ENCODE peak calls at places on chromosomes 5 and 9, in seven cellular contexts. G, D, K, O, Y, L and Z are unnamed samples. For H3K36me3, the result is how much of the 10 kb centered on the place peaks cover.

GRCh38 chr5:149782018-149782899 is 52.1 kb downstream of the PPARGC1B start:
- DNase-seq in D (no peak), L (no peak), G (no peak), K (peak), Y (peak), O (no peak), Z (no peak)

GRCh38 chr9:133484671-133485437 is 6.0 kb upstream of the SLC2A6 start:
- DNase-seq in Y (no peak), G (no peak), K (no peak), D (peak), O (no peak), L (no peak), Z (no peak)

GRCh38 chr9:136557036-136557435 is 11.2 kb upstream of the NOTCH1 start:
- DNase-seq in K (no peak), G (no peak), O (no peak), L (no peak), D (no peak), Y (no peak), Z (no peak)

GRCh38 chr9:38697901-38698300 is 22.0 kb downstream of the FAM240B start:
- DNase-seq in K (no peak), D (no peak), L (no peak), O (no peak), G (no peak), Y (no peak), Z (no peak)

GRCh38 chr9:98708933-98709911 is at the start of gene GABBR2:
- DNase-seq in O (no peak), K (peak), D (no peak), L (no peak), Y (no peak), G (no peak), Z (no peak)

GRCh38 chr9:274101-274500 is 59.4 kb downstream of the DOCK8 start:
- DNase-seq in O (no peak), D (no peak), K (no peak), G (peak), L (no peak), Y (no peak), Z (no peak)

GRCh38 chr9:123562844-123563346 is 206.9 kb downstream of the CRB2 start:
- DNase-seq in G (no peak), Y (no peak), L (no peak), K (peak), O (no peak), D (no peak), Z (no peak)

GRCh38 chr5:148397968-148398595 is 14.3 kb downstream of the FBXO38 start:
- DNase-seq in G (no peak), K (no peak), Y (no peak), D (no peak), L (no peak), O (no peak), Z (no peak)

GRCh38 chr9:124652203-124652992 is 118.7 kb downstream of the NR6A1 start:
- DNase-seq in Y (no peak), O (no peak), L (no peak), K (peak), G (no peak), D (no peak), Z (no peak)

GRCh38 chr5:54404568-54404967 is 50.9 kb upstream of the HSPB3 start:
- DNase-seq in D (no peak), G (no peak), K (peak), L (no peak), Y (no peak), O (no peak), Z (no peak)

GRCh38 chr5:138024117-138024516 is 8.8 kb downstream of the FAM13B start:
- DNase-seq in D (no peak), L (no peak), Y (no peak), O (no peak), G (no peak), K (no peak), Z (no peak)

GRCh38 chr5:97501965-97502305 is 318.9 kb upstream of the RIOK2 start:
- DNase-seq in D (no peak), Y (no peak), G (no peak), K (peak), L (no peak), O (no peak), Z (no peak)

GRCh38 chr9:123399803-123400378 is 43.9 kb downstream of the CRB2 start:
- DNase-seq in K (no peak), L (no peak), O (no peak), D (no peak), G (peak), Y (no peak), Z (no peak)

GRCh38 chr9:16869961-16870605 is 387 bp downstream of the BNC2 start:
- DNase-seq in L (peak), D (no peak), K (peak), Y (peak), O (peak), G (no peak), Z (no peak)

GRCh38 chr5:20694121-20694520 is 706.1 kb upstream of the CDH18 start:
- DNase-seq in G (no peak), L (no peak), O (no peak), D (no peak), K (peak), Y (no peak), Z (no peak)

GRCh38 chr5:159469496-159470370 is 139.4 kb upstream of the IL12B start:
- DNase-seq in L (no peak), Y (no peak), G (no peak), K (peak), D (no peak), O (no peak), Z (no peak)

GRCh38 chr5:138725885-138726457 is 27.3 kb upstream of the CTNNA1 start:
- DNase-seq in G (no peak), D (no peak), Y (peak), L (peak), O (no peak), K (no peak), Z (no peak)

GRCh38 chr5:79205965-79206364 is 30.0 kb upstream of the JMY start:
- DNase-seq in K (no peak), L (no peak), G (peak), O (no peak), D (no peak), Y (no peak), Z (no peak)

GRCh38 chr9:81595887-81596558 is 93.3 kb downstream of the TLE1 start:
- DNase-seq in K (no peak), G (no peak), D (no peak), L (no peak), O (no peak), Y (no peak), Z (no peak)

GRCh38 chr5:103743455-103743854 is 180.9 kb upstream of the NUDT12 start:
- DNase-seq in G (no peak), K (no peak), Y (no peak), L (no peak), O (no peak), D (no peak), Z (no peak)

GRCh38 chr9:113505963-113506624 is 42.6 kb downstream of the RGS3 start:
- DNase-seq in G (no peak), Y (no peak), O (no peak), D (no peak), L (no peak), K (no peak), Z (no peak)

GRCh38 chr9:75960561-75960960 is 70.1 kb downstream of the PCSK5 start:
- DNase-seq in O (no peak), G (no peak), D (no peak), Y (no peak), K (no peak), L (no peak), Z (no peak)

GRCh38 chr5:180330810-180331646 is 22.1 kb downstream of the GFPT2 start:
- DNase-seq in D (peak), Y (no peak), L (peak), G (no peak), O (peak), K (peak), Z (peak)

GRCh38 chr9:88791105-88791805 is 200.0 kb upstream of the S1PR3 start:
- DNase-seq in Y (no peak), L (peak), G (no peak), D (no peak), K (peak), O (no peak), Z (peak)

GRCh38 chr9:6758418-6759113 is 793 bp downstream of the KDM4C start:
- DNase-seq in G (peak), L (peak), D (peak), O (peak), K (peak), Y (peak), Z (peak)

GRCh38 chr5:102453716-102454115 is 45.1 kb downstream of the SLCO6A1 start:
- DNase-seq in D (no peak), G (no peak), Y (no peak), O (no peak), K (no peak), L (no peak), Z (no peak)

GRCh38 chr9:78314953-78315870 is 18.3 kb downstream of the PSAT1 start:
- DNase-seq in D (no peak), K (peak), O (peak), Y (no peak), G (no peak), L (no peak), Z (no peak)

GRCh38 chr5:126438871-126439270 is 15.7 kb downstream of the GRAMD2B start:
- DNase-seq in Y (no peak), O (no peak), G (no peak), K (peak), L (no peak), D (no peak), Z (no peak)

GRCh38 chr9:98950262-98950661 is 6.6 kb downstream of the COL15A1 start:
- DNase-seq in L (no peak), O (no peak), Y (no peak), D (no peak), G (no peak), K (no peak), Z (no peak)

GRCh38 chr5:157607371-157608161 is 32.0 kb upstream of the ADAM19 start:
- DNase-seq in G (no peak), Y (no peak), O (no peak), D (no peak), L (no peak), K (peak), Z (no peak)
- TF ChIP-seq CTCF in G (no peak), Y (no peak), O (no peak), D (no peak), L (no peak), K (no peak), Z (no peak)

GRCh38 chr9:131320031-131320685 is 30.6 kb downstream of the PLPP7 start:
- DNase-seq in G (no peak), O (no peak), L (no peak), D (peak), K (no peak), Y (no peak), Z (peak)
- H3K27ac ChIP-seq in G (no peak), O (no peak), L (no peak), D (no peak), K (no peak), Y (no peak), Z (peak)

GRCh38 chr5:142149363-142149762 is 40.8 kb downstream of the NDFIP1 start:
- DNase-seq in G (no peak), L (no peak), D (no peak), K (no peak), O (no peak), Y (no peak), Z (no peak)
- H3K36me3 ChIP-seq in G (under half), L (under half), D (half or more), K (under half), O (half or more), Y (under half), Z (under half)

DNA sequence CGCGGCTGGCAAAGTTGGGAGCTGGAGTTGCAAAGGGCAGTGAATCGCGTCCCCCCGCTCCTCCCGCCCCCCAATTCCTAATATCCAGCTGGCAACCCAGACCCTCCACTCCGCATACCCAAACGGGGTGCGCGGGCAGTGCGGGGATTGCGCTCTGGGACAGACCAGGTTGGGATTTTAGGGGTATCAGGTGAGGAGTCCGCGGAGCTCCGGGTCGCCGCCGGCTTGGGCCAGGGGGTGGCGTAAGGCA is 553 bp downstream of the IQGAP2 start:
- DNase-seq in D (no peak), L (no peak), K (no peak), Y (peak), O (no peak), G (no peak), Z (no peak)
- TF ChIP-seq CTCF in D (peak), L (no peak), K (no peak), Y (peak), O (no peak), G (peak), Z (no peak)

GRCh38 chr5:99605904-99606303 is 677.1 kb upstream of the CHD1 start:
- DNase-seq in K (no peak), D (no peak), Y (no peak), O (no peak), G (no peak), L (no peak), Z (no peak)
- H3K27ac ChIP-seq in K (no peak), D (no peak), Y (no peak), O (no peak), G (no peak), L (no peak), Z (no peak)